ENCODE peak calls at places on chromosomes 7 and 10, in six cellular contexts. M is esophagus squamous epithelium, C is tibial nerve, R is cardiac fibroblast, E is AG09309, I is foreskin fibroblast. J is an unnamed sample.

GRCh38 chr10:43041422-43042342 is 35.2 kb upstream of the RET start:
- DNase-seq in M (no peak), C (no peak), R (no peak), E (no peak), I (no peak), J (no peak)

GRCh38 chr10:52300599-52301277 is 13.3 kb upstream of the DKK1 start:
- DNase-seq in M (no peak), C (no peak), R (no peak), E (no peak), I (no peak), J (no peak)

GRCh38 chr7:130071701-130072622 is 1.6 kb downstream of the KLHDC10 start:
- DNase-seq in M (no peak), C (peak; percentile 59), R (peak; percentile 91), E (peak; percentile 60), I (peak; percentile 92), J (peak; percentile 83)

GRCh38 chr7:32496052-32496813 is 944 bp downstream of the AVL9 start:
- DNase-seq in M (no peak), C (no peak), R (peak; percentile 7), E (no peak), I (no peak), J (peak; percentile 38)

GRCh38 chr10:102904337-102904736 is 13.8 kb upstream of the CNNM2 start:
- DNase-seq in M (no peak), C (no peak), R (no peak), E (no peak), I (no peak), J (no peak)

GRCh38 chr10:50396491-50397311 is 145.4 kb upstream of the ASAH2 start:
- DNase-seq in M (no peak), C (no peak), R (peak; percentile 33), E (no peak), I (peak; percentile 58), J (peak; percentile 56)

GRCh38 chr7:125484755-125485154 is 555.1 kb upstream of the POT1 start:
- DNase-seq in M (no peak), C (no peak), R (no peak), E (no peak), I (no peak), J (no peak)

GRCh38 chr7:128810473-128810872 is 18.7 kb downstream of the CCDC136 start:
- DNase-seq in M (no peak), C (no peak), R (no peak), E (no peak), I (peak; percentile 64), J (no peak)

GRCh38 chr7:22581099-22581498 is 81.1 kb upstream of the STEAP1B start:
- DNase-seq in M (no peak), C (no peak), R (no peak), E (no peak), I (no peak), J (no peak)

GRCh38 chr7:91424372-91424771 is 160.1 kb downstream of the FZD1 start:
- DNase-seq in M (no peak), C (no peak), R (no peak), E (no peak), I (no peak), J (no peak)

GRCh38 chr10:113957013-113957412 is 86.7 kb upstream of the ADRB1 start:
- DNase-seq in M (no peak), C (no peak), R (peak; percentile 84), E (peak; percentile 52), I (peak; percentile 89), J (peak; percentile 84)

GRCh38 chr7:11642841-11643240 is 189.2 kb downstream of the THSD7A start:
- DNase-seq in M (no peak), C (no peak), R (no peak), E (no peak), I (no peak), J (no peak)

GRCh38 chr10:125377368-125377767 is 217.0 kb upstream of the CTBP2 start:
- DNase-seq in M (no peak), C (no peak), R (peak; percentile 8), E (peak; percentile 13), I (peak; percentile 31), J (peak; percentile 41)

GRCh38 chr10:103661951-103662405 is 168.5 kb downstream of the NEURL1 start:
- DNase-seq in M (no peak), C (no peak), R (no peak), E (no peak), I (no peak), J (peak; percentile 23)

GRCh38 chr7:39540320-39540719 is 25.9 kb upstream of the YAE1 start:
- DNase-seq in M (no peak), C (no peak), R (no peak), E (no peak), I (no peak), J (no peak)

GRCh38 chr10:14852236-14852635 is 14.1 kb downstream of the HSPA14 start:
- DNase-seq in M (no peak), C (no peak), R (no peak), E (no peak), I (no peak), J (no peak)

GRCh38 chr7:17921891-17922416 is 18.3 kb downstream of the SNX13 start:
- DNase-seq in M (no peak), C (no peak), R (no peak), E (no peak), I (no peak), J (no peak)

GRCh38 chr7:50729962-50730361 is 52.7 kb downstream of the GRB10 start:
- DNase-seq in M (no peak), C (no peak), R (peak; percentile 35), E (peak; percentile 28), I (peak; percentile 31), J (peak; percentile 77)

GRCh38 chr10:106571216-106571954 is 593.1 kb downstream of the SORCS1 start:
- DNase-seq in M (no peak), C (peak; percentile 13), R (peak; percentile 75), E (no peak), I (peak; percentile 84), J (peak; percentile 53)

GRCh38 chr10:29181936-29182335 is 106.9 kb upstream of the LYZL1 start:
- DNase-seq in M (no peak), C (no peak), R (no peak), E (no peak), I (no peak), J (peak; percentile 45)

GRCh38 chr10:88879754-88880286 is at the start of gene STAMBPL1:
- DNase-seq in M (peak; percentile 33), C (no peak), R (peak; percentile 50), E (no peak), I (peak; percentile 55), J (no peak)

GRCh38 chr10:125137601-125138438 is 22.5 kb downstream of the CTBP2 start:
- DNase-seq in M (no peak), C (no peak), R (peak; percentile 14), E (no peak), I (no peak), J (no peak)

GRCh38 chr10:47058961-47059391 is 147.7 kb downstream of the PTPN20 start:
- DNase-seq in M (no peak), C (no peak), R (no peak), E (no peak), I (peak; percentile 75), J (peak; percentile 58)

GRCh38 chr10:8245131-8246117 is 190.9 kb downstream of the GATA3 start:
- DNase-seq in M (no peak), C (no peak), R (peak; percentile 7), E (no peak), I (no peak), J (no peak)

GRCh38 chr10:83184641-83185040 is 954.7 kb upstream of the GHITM start:
- DNase-seq in M (no peak), C (no peak), R (no peak), E (no peak), I (no peak), J (no peak)

GRCh38 chr10:33026422-33026821 is 68.4 kb upstream of the ITGB1 start:
- DNase-seq in M (no peak), C (no peak), R (no peak), E (no peak), I (no peak), J (no peak)

GRCh38 chr10:34655286-34656170 is 159.6 kb downstream of the PARD3 start:
- DNase-seq in M (no peak), C (peak; percentile 74), R (peak; percentile 81), E (peak; percentile 45), I (peak; percentile 82), J (peak; percentile 75)

GRCh38 chr7:20395494-20395893 is 64.8 kb downstream of the ITGB8 start:
- DNase-seq in M (no peak), C (no peak), R (no peak), E (no peak), I (no peak), J (no peak)

GRCh38 chr10:24988831-24989769 is 26.9 kb downstream of the ENKUR start:
- DNase-seq in M (no peak), C (no peak), R (no peak), E (no peak), I (no peak), J (no peak)

GRCh38 chr10:104127411-104127810 is 5.4 kb downstream of the SFR1 start:
- DNase-seq in M (no peak), C (no peak), R (no peak), E (no peak), I (peak; percentile 27), J (no peak)

GRCh38 chr10:70940834-70941568 is 52.6 kb upstream of the PCBD1 start:
- DNase-seq in M (no peak), C (no peak), R (peak; percentile 28), E (no peak), I (peak; percentile 30), J (no peak)

GRCh38 chr7:12839508-12840153 is 152.2 kb downstream of the ARL4A start:
- DNase-seq in M (no peak), C (no peak), R (no peak), E (no peak), I (no peak), J (no peak)

GRCh38 chr10:1650542-1651279 is 86.6 kb downstream of the ADARB2 start:
- DNase-seq in M (no peak), C (no peak), R (no peak), E (no peak), I (no peak), J (no peak)

GRCh38 chr7:101891936-101892640 is 74.7 kb downstream of the CUX1 start:
- DNase-seq in M (no peak), C (no peak), R (peak; percentile 59), E (no peak), I (peak; percentile 82), J (peak; percentile 60)
- H3K4me3 ChIP-seq in M (no peak overlapping the region), C (no peak overlapping the region), R (no peak overlapping the region), E (no peak overlapping the region), I (peak overlapping the region; percentile 15), J (peak overlapping the region; percentile 8)

GRCh38 chr7:35253680-35254495 is at the start of gene TBX20:
- DNase-seq in M (no peak), C (no peak), R (peak; percentile 91), E (no peak), I (peak; percentile 83), J (peak; percentile 16)
- TF ChIP-seq CTCF in M (no peak), C (no peak), R (no peak), E (no peak), I (no peak), J (no peak)

DNA sequence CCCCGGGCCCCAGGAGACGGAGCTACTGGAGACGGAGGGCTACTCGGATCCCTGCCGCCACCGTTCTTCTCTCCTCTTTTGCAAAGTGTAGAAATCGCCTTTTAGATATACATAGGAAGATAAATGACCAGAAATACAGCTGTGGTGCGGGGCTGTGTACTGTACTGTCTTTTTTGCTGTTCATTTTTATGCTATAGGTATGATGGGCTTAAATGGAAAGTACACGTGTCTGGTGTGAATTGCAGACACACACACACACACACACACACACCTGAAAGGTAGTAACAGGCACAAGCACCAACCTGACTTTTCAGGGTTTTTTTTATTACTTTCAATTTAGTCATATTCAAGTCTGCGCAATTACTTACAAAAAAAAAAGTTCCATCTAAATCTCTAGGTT is 834 bp downstream of the PTPRZ1 start:
- DNase-seq in M (no peak), C (no peak), R (no peak), E (no peak), I (peak; percentile 1), J (no peak)
- H3K4me3 ChIP-seq in M (peak overlapping the region; percentile 73), C (peak overlapping the region; percentile 58), R (peak overlapping the region; percentile 56), E (peak overlapping the region; percentile 45), I (peak overlapping the region; percentile 49), J (peak overlapping the region; percentile 55)

GRCh38 chr10:4267084-4267774 is 482.2 kb upstream of the KLF6 start:
- DNase-seq in M (no peak), C (no peak), R (peak; percentile 42), E (no peak), I (peak; percentile 56), J (no peak)
- TF ChIP-seq CTCF in M (no peak), C (no peak), R (peak; percentile 14), E (peak; percentile 7), I (no peak), J (peak; percentile 19)

J was measured in AG10803.